ENCODE peak calls at places on chromosomes 7 and 10, in nine cellular contexts. A, R, C, P, X, D, H, I and K are unnamed samples.

GRCh38 chr7:75628055-75628454 is 110.7 kb downstream of the HIP1 start:
- DNase-seq in A (no peak), R (no peak), C (no peak), P (no peak), X (no peak), D (no peak), H (no peak), I (no peak), K (no peak)

GRCh38 chr7:82674319-82674718 is 230.7 kb upstream of the CACNA2D1 start:
- DNase-seq in A (no peak), R (no peak), C (no peak), P (no peak), X (no peak), D (no peak), H (no peak), I (no peak), K (no peak)

GRCh38 chr7:80187279-80187678 is 52.6 kb downstream of the GNAI1 start:
- DNase-seq in A (no peak), R (no peak), C (no peak), P (no peak), X (no peak), D (no peak), H (no peak), I (no peak), K (no peak)

GRCh38 chr10:124647421-124648130 is 96.6 kb downstream of the FAM53B start:
- DNase-seq in A (no peak), R (no peak), C (peak; percentile 76), P (peak; percentile 64), X (peak; percentile 68), D (no peak), H (peak; percentile 57), I (no peak), K (no peak)

GRCh38 chr10:103630156-103630555 is 136.7 kb downstream of the NEURL1 start:
- DNase-seq in A (no peak), R (no peak), C (no peak), P (no peak), X (no peak), D (no peak), H (no peak), I (no peak), K (no peak)

GRCh38 chr7:65554-65953 is 126.8 kb upstream of the FAM20C start:
- DNase-seq in A (no peak), R (no peak), C (no peak), P (no peak), X (no peak), D (no peak), H (peak; percentile 39), I (no peak), K (peak; percentile 43)

GRCh38 chr7:117096297-117096696 is 143.0 kb downstream of the ST7 start:
- DNase-seq in A (no peak), R (no peak), C (no peak), P (no peak), X (no peak), D (no peak), H (no peak), I (no peak), K (no peak)

GRCh38 chr10:78942006-78942405 is 126.8 kb upstream of the ZMIZ1 start:
- DNase-seq in A (no peak), R (no peak), C (no peak), P (no peak), X (no peak), D (no peak), H (peak; percentile 47), I (no peak), K (no peak)

GRCh38 chr7:76358053-76358477 is 726 bp downstream of the YWHAG start:
- DNase-seq in A (peak; percentile 79), R (peak; percentile 82), C (peak; percentile 75), P (peak; percentile 74), X (peak; percentile 84), D (peak; percentile 68), H (no peak), I (peak; percentile 60), K (no peak)

GRCh38 chr10:81548160-81548559 is 326.8 kb upstream of the NRG3 start:
- DNase-seq in A (no peak), R (no peak), C (no peak), P (no peak), X (no peak), D (no peak), H (no peak), I (no peak), K (no peak)

GRCh38 chr7:158001621-158002320 is 585.9 kb downstream of the PTPRN2 start:
- DNase-seq in A (peak; percentile 31), R (no peak), C (no peak), P (peak; percentile 78), X (no peak), D (peak; percentile 40), H (no peak), I (peak; percentile 85), K (no peak)

GRCh38 chr10:101655581-101655980 is 39.4 kb downstream of the FBXW4 start:
- DNase-seq in A (no peak), R (no peak), C (peak; percentile 25), P (no peak), X (no peak), D (no peak), H (peak; percentile 18), I (no peak), K (no peak)

GRCh38 chr10:97903128-97904025 is 53.7 kb downstream of the GOLGA7B start:
- DNase-seq in A (no peak), R (no peak), C (no peak), P (no peak), X (no peak), D (no peak), H (no peak), I (no peak), K (no peak)
- TF ChIP-seq CTCF in A (peak; percentile 3), R (no peak), C (peak; percentile 13), P (no peak), X (no peak), D (no peak), H (no peak), I (no peak), K (no peak)

GRCh38 chr7:120033114-120033513 is 239.9 kb upstream of the KCND2 start:
- DNase-seq in A (no peak), R (no peak), C (no peak), P (no peak), X (no peak), D (no peak), H (peak; percentile 17), I (no peak), K (no peak)
- TF ChIP-seq CTCF in A (no peak), R (no peak), C (no peak), P (no peak), X (no peak), D (no peak), H (no peak), I (no peak), K (no peak)

GRCh38 chr7:104969183-104969582 is 44.8 kb upstream of the KMT2E start:
- DNase-seq in A (no peak), R (no peak), C (no peak), P (no peak), X (no peak), D (no peak), H (no peak), I (no peak), K (no peak)

GRCh38 chr7:104973909-104974415 is 40.0 kb upstream of the KMT2E start:
- DNase-seq in A (no peak), R (no peak), C (no peak), P (no peak), X (no peak), D (no peak), H (peak; percentile 93), I (no peak), K (no peak)

GRCh38 chr7:104972510-104972909 is 41.5 kb upstream of the KMT2E start:
- DNase-seq in A (no peak), R (no peak), C (no peak), P (no peak), X (no peak), D (no peak), H (peak; percentile 28), I (no peak), K (no peak)

GRCh38 chr7:104973227-104973626 is 40.8 kb upstream of the KMT2E start:
- DNase-seq in A (no peak), R (no peak), C (no peak), P (no peak), X (no peak), D (no peak), H (no peak), I (no peak), K (no peak)

GRCh38 chr7:104971290-104972071 is 42.5 kb upstream of the KMT2E start:
- DNase-seq in A (peak; percentile 33), R (no peak), C (no peak), P (no peak), X (no peak), D (peak; percentile 73), H (peak; percentile 67), I (no peak), K (no peak)
- TF ChIP-seq CTCF in A (no peak), R (no peak), C (peak; percentile 14), P (no peak), X (no peak), D (no peak), H (no peak), I (no peak), K (no peak)

GRCh38 chr7:65397730-65398142 is 24.1 kb downstream of the ZNF92 start:
- DNase-seq in A (peak; percentile 55), R (no peak), C (no peak), P (no peak), X (no peak), D (no peak), H (no peak), I (no peak), K (no peak)
- TF ChIP-seq CTCF in A (peak; percentile 17), R (no peak), C (no peak), P (peak; percentile 17), X (no peak), D (no peak), H (no peak), I (peak; percentile 46), K (no peak)

GRCh38 chr10:33116293-33116697 is 158.3 kb upstream of the ITGB1 start:
- DNase-seq in A (peak; percentile 58), R (no peak), C (no peak), P (peak; percentile 60), X (no peak), D (no peak), H (peak; percentile 81), I (no peak), K (peak; percentile 66)
- TF ChIP-seq CTCF in A (peak; percentile 60), R (no peak), C (peak; percentile 73), P (peak; percentile 73), X (peak; percentile 56), D (no peak), H (peak; percentile 42), I (no peak), K (peak; percentile 67)